ENCODE peak calls at places on chromosomes 13 and 19, in five cellular contexts. One of them, this sample, is unnamed.

GRCh38 chr19:39212377-39212742 is 8.3 kb upstream of the SYCN start:
- DNase-seq in epithelial cell of esophagus: no peak
- DNase-seq in spleen: peak; percentile 77
- DNase-seq in activated CD4-positive, alpha-beta T cell treated with anti-CD3 and anti-CD28 coated beads, Interleukin-2, amount 10 ng/mL, durations not matched to agents 7 days and 5 days: peak; percentile 74
- DNase-seq in H54: no peak
- DNase-seq in this sample: no peak

GRCh38 chr19:55066107-55066709 is 3.3 kb upstream of the RDH13 start:
- DNase-seq in epithelial cell of esophagus: peak; percentile 53
- DNase-seq in spleen: no peak
- DNase-seq in activated CD4-positive, alpha-beta T cell treated with anti-CD3 and anti-CD28 coated beads, Interleukin-2, amount 10 ng/mL, durations not matched to agents 7 days and 5 days: peak; percentile 26
- DNase-seq in H54: no peak
- DNase-seq in this sample: no peak

GRCh38 chr13:114067381-114067885 is 65.0 kb downstream of the RASA3 start:
- DNase-seq in epithelial cell of esophagus: peak; percentile 18
- DNase-seq in spleen: no peak
- DNase-seq in activated CD4-positive, alpha-beta T cell treated with anti-CD3 and anti-CD28 coated beads, Interleukin-2, amount 10 ng/mL, durations not matched to agents 7 days and 5 days: peak; percentile 32
- DNase-seq in H54: no peak
- DNase-seq in this sample: peak; percentile 47

GRCh38 chr13:52835071-52835793 is 13.2 kb downstream of the PCDH8 start:
- DNase-seq in epithelial cell of esophagus: no peak
- DNase-seq in spleen: no peak
- DNase-seq in activated CD4-positive, alpha-beta T cell treated with anti-CD3 and anti-CD28 coated beads, Interleukin-2, amount 10 ng/mL, durations not matched to agents 7 days and 5 days: no peak
- DNase-seq in H54: no peak
- DNase-seq in this sample: no peak

GRCh38 chr13:98291658-98292057 is 114.6 kb upstream of the RNF113B start:
- DNase-seq in epithelial cell of esophagus: no peak
- DNase-seq in spleen: no peak
- DNase-seq in activated CD4-positive, alpha-beta T cell treated with anti-CD3 and anti-CD28 coated beads, Interleukin-2, amount 10 ng/mL, durations not matched to agents 7 days and 5 days: no peak
- DNase-seq in H54: no peak
- DNase-seq in this sample: peak; percentile 54

GRCh38 chr19:46371371-46371901 is 24.5 kb downstream of the PPP5C start:
- DNase-seq in epithelial cell of esophagus: peak; percentile 39
- DNase-seq in spleen: no peak
- DNase-seq in activated CD4-positive, alpha-beta T cell treated with anti-CD3 and anti-CD28 coated beads, Interleukin-2, amount 10 ng/mL, durations not matched to agents 7 days and 5 days: peak; percentile 45
- DNase-seq in H54: no peak
- DNase-seq in this sample: no peak

GRCh38 chr19:13097331-13098258 is 5.1 kb downstream of the LYL1 start:
- DNase-seq in epithelial cell of esophagus: no peak
- DNase-seq in spleen: peak; percentile 94
- DNase-seq in activated CD4-positive, alpha-beta T cell treated with anti-CD3 and anti-CD28 coated beads, Interleukin-2, amount 10 ng/mL, durations not matched to agents 7 days and 5 days: no peak
- DNase-seq in H54: no peak
- DNase-seq in this sample: no peak

GRCh38 chr13:25874907-25875306 is 176.9 kb downstream of the SHISA2 start:
- DNase-seq in epithelial cell of esophagus: no peak
- DNase-seq in spleen: peak; percentile 82
- DNase-seq in activated CD4-positive, alpha-beta T cell treated with anti-CD3 and anti-CD28 coated beads, Interleukin-2, amount 10 ng/mL, durations not matched to agents 7 days and 5 days: peak; percentile 74
- DNase-seq in H54: no peak
- DNase-seq in this sample: no peak

GRCh38 chr13:98523455-98524102 is 53.3 kb downstream of the STK24 start:
- DNase-seq in epithelial cell of esophagus: no peak
- DNase-seq in spleen: no peak
- DNase-seq in activated CD4-positive, alpha-beta T cell treated with anti-CD3 and anti-CD28 coated beads, Interleukin-2, amount 10 ng/mL, durations not matched to agents 7 days and 5 days: no peak
- DNase-seq in H54: no peak
- DNase-seq in this sample: no peak

GRCh38 chr19:6126335-6126974 is 9.0 kb upstream of the ACSBG2 start:
- DNase-seq in epithelial cell of esophagus: peak; percentile 83
- DNase-seq in spleen: no peak
- DNase-seq in activated CD4-positive, alpha-beta T cell treated with anti-CD3 and anti-CD28 coated beads, Interleukin-2, amount 10 ng/mL, durations not matched to agents 7 days and 5 days: peak; percentile 16
- DNase-seq in H54: peak; percentile 61
- DNase-seq in this sample: no peak

GRCh38 chr13:113664751-113665581 is 2.1 kb upstream of the GRK1 start:
- DNase-seq in epithelial cell of esophagus: no peak
- DNase-seq in spleen: peak; percentile 43
- DNase-seq in activated CD4-positive, alpha-beta T cell treated with anti-CD3 and anti-CD28 coated beads, Interleukin-2, amount 10 ng/mL, durations not matched to agents 7 days and 5 days: no peak
- DNase-seq in H54: no peak
- DNase-seq in this sample: no peak

GRCh38 chr19:55539082-55539715 is 2.3 kb upstream of the SBK2 start:
- DNase-seq in epithelial cell of esophagus: no peak
- DNase-seq in spleen: no peak
- DNase-seq in activated CD4-positive, alpha-beta T cell treated with anti-CD3 and anti-CD28 coated beads, Interleukin-2, amount 10 ng/mL, durations not matched to agents 7 days and 5 days: no peak
- DNase-seq in H54: no peak
- DNase-seq in this sample: no peak

GRCh38 chr19:48926909-48927308 is 6.6 kb upstream of the DHDH start:
- DNase-seq in epithelial cell of esophagus: peak; percentile 99
- DNase-seq in spleen: no peak
- DNase-seq in activated CD4-positive, alpha-beta T cell treated with anti-CD3 and anti-CD28 coated beads, Interleukin-2, amount 10 ng/mL, durations not matched to agents 7 days and 5 days: peak; percentile 11
- DNase-seq in H54: peak; percentile 46
- DNase-seq in this sample: peak; percentile 79

GRCh38 chr13:102236830-102237621 is 164.8 kb downstream of the FGF14 start:
- DNase-seq in epithelial cell of esophagus: no peak
- DNase-seq in spleen: no peak
- DNase-seq in activated CD4-positive, alpha-beta T cell treated with anti-CD3 and anti-CD28 coated beads, Interleukin-2, amount 10 ng/mL, durations not matched to agents 7 days and 5 days: no peak
- DNase-seq in H54: no peak
- DNase-seq in this sample: peak; percentile 12

GRCh38 chr13:26436914-26437313 is 120.6 kb upstream of the WASF3 start:
- DNase-seq in epithelial cell of esophagus: no peak
- DNase-seq in spleen: no peak
- DNase-seq in activated CD4-positive, alpha-beta T cell treated with anti-CD3 and anti-CD28 coated beads, Interleukin-2, amount 10 ng/mL, durations not matched to agents 7 days and 5 days: no peak
- DNase-seq in H54: no peak
- DNase-seq in this sample: no peak

GRCh38 chr13:111387026-111387871 is 66.8 kb downstream of the TEX29 start:
- DNase-seq in epithelial cell of esophagus: no peak
- DNase-seq in spleen: peak; percentile 63
- DNase-seq in activated CD4-positive, alpha-beta T cell treated with anti-CD3 and anti-CD28 coated beads, Interleukin-2, amount 10 ng/mL, durations not matched to agents 7 days and 5 days: no peak
- DNase-seq in H54: no peak
- DNase-seq in this sample: no peak

GRCh38 chr13:106336663-106337062 is 198.8 kb downstream of the EFNB2 start:
- DNase-seq in epithelial cell of esophagus: no peak
- DNase-seq in spleen: no peak
- DNase-seq in activated CD4-positive, alpha-beta T cell treated with anti-CD3 and anti-CD28 coated beads, Interleukin-2, amount 10 ng/mL, durations not matched to agents 7 days and 5 days: no peak
- DNase-seq in H54: no peak
- DNase-seq in this sample: no peak

GRCh38 chr19:30293051-30293785 is 79.0 kb upstream of the ZNF536 start:
- DNase-seq in epithelial cell of esophagus: no peak
- DNase-seq in spleen: no peak
- DNase-seq in activated CD4-positive, alpha-beta T cell treated with anti-CD3 and anti-CD28 coated beads, Interleukin-2, amount 10 ng/mL, durations not matched to agents 7 days and 5 days: no peak
- DNase-seq in H54: no peak
- DNase-seq in this sample: peak; percentile 77

GRCh38 chr19:31113250-31113685 is 236.0 kb downstream of the TSHZ3 start:
- DNase-seq in epithelial cell of esophagus: no peak
- DNase-seq in spleen: no peak
- DNase-seq in activated CD4-positive, alpha-beta T cell treated with anti-CD3 and anti-CD28 coated beads, Interleukin-2, amount 10 ng/mL, durations not matched to agents 7 days and 5 days: no peak
- DNase-seq in H54: no peak
- DNase-seq in this sample: no peak

GRCh38 chr13:109684836-109685602 is 101.4 kb downstream of the IRS2 start:
- DNase-seq in epithelial cell of esophagus: peak; percentile 91
- DNase-seq in spleen: no peak
- DNase-seq in activated CD4-positive, alpha-beta T cell treated with anti-CD3 and anti-CD28 coated beads, Interleukin-2, amount 10 ng/mL, durations not matched to agents 7 days and 5 days: no peak
- DNase-seq in H54: no peak
- DNase-seq in this sample: peak; percentile 40

GRCh38 chr19:1472227-1473055 is 6.6 kb downstream of the C19orf25 start:
- DNase-seq in epithelial cell of esophagus: no peak
- DNase-seq in spleen: no peak
- DNase-seq in activated CD4-positive, alpha-beta T cell treated with anti-CD3 and anti-CD28 coated beads, Interleukin-2, amount 10 ng/mL, durations not matched to agents 7 days and 5 days: no peak
- DNase-seq in H54: no peak
- DNase-seq in this sample: no peak

GRCh38 chr19:15107056-15108010 is at the start of gene SYDE1:
- DNase-seq in epithelial cell of esophagus: no peak
- DNase-seq in spleen: no peak
- DNase-seq in activated CD4-positive, alpha-beta T cell treated with anti-CD3 and anti-CD28 coated beads, Interleukin-2, amount 10 ng/mL, durations not matched to agents 7 days and 5 days: no peak
- DNase-seq in H54: peak; percentile 83
- DNase-seq in this sample: no peak

GRCh38 chr19:41083516-41083915 is 4.7 kb upstream of the CYP2A13 start:
- DNase-seq in epithelial cell of esophagus: peak; percentile 24
- DNase-seq in spleen: no peak
- DNase-seq in activated CD4-positive, alpha-beta T cell treated with anti-CD3 and anti-CD28 coated beads, Interleukin-2, amount 10 ng/mL, durations not matched to agents 7 days and 5 days: no peak
- DNase-seq in H54: no peak
- DNase-seq in this sample: no peak

GRCh38 chr19:2500861-2501260 is 24.9 kb downstream of the GADD45B start:
- DNase-seq in epithelial cell of esophagus: no peak
- DNase-seq in spleen: no peak
- DNase-seq in activated CD4-positive, alpha-beta T cell treated with anti-CD3 and anti-CD28 coated beads, Interleukin-2, amount 10 ng/mL, durations not matched to agents 7 days and 5 days: no peak
- DNase-seq in H54: no peak
- DNase-seq in this sample: no peak

This sample was measured in Ammon's horn.